ENCODE peak calls at places on chromosomes 5 and 9, in five cellular contexts. Q, T, P, X and J are unnamed samples.

GRCh38 chr5:136984772-136985455 is 514.2 kb downstream of the SPOCK1 start:
- DNase-seq in Q (no peak), T (no peak), P (peak), X (no peak), J (no peak)

GRCh38 chr5:110386782-110387181 is 339.7 kb downstream of the TMEM232 start:
- DNase-seq in Q (no peak), T (no peak), P (peak), X (no peak), J (no peak)

GRCh38 chr9:98908897-98909634 is 34.6 kb upstream of the COL15A1 start:
- DNase-seq in Q (no peak), T (no peak), P (no peak), X (no peak), J (no peak)

GRCh38 chr9:115642285-115642684 is 511.3 kb upstream of the PAPPA start:
- DNase-seq in Q (no peak), T (no peak), P (no peak), X (no peak), J (no peak)

GRCh38 chr5:95090774-95091173 is 194.1 kb downstream of the MCTP1 start:
- DNase-seq in Q (no peak), T (no peak), P (no peak), X (no peak), J (no peak)

GRCh38 chr5:36756848-36757247 is 119.7 kb upstream of the NIPBL start:
- DNase-seq in Q (no peak), T (no peak), P (no peak), X (no peak), J (no peak)

GRCh38 chr9:21761309-21761901 is 41.0 kb upstream of the MTAP start:
- DNase-seq in Q (no peak), T (no peak), P (no peak), X (no peak), J (no peak)

GRCh38 chr9:69009708-69010107 is 4.2 kb downstream of the PRKACG start:
- DNase-seq in Q (no peak), T (no peak), P (no peak), X (no peak), J (no peak)

GRCh38 chr5:107484261-107484660 is 186.5 kb downstream of the EFNA5 start:
- DNase-seq in Q (no peak), T (no peak), P (no peak), X (no peak), J (no peak)

GRCh38 chr5:148005788-148006520 is 57.8 kb upstream of the SPINK5 start:
- DNase-seq in Q (no peak), T (no peak), P (no peak), X (peak), J (no peak)

GRCh38 chr5:63125392-63125791 is 546.8 kb downstream of the LRRC70 start:
- DNase-seq in Q (no peak), T (no peak), P (no peak), X (no peak), J (no peak)

GRCh38 chr9:122180633-122181032 is 20.9 kb downstream of the MORN5 start:
- DNase-seq in Q (no peak), T (peak), P (no peak), X (peak), J (no peak)

GRCh38 chr9:133371261-133371711 is 4.6 kb downstream of the SURF4 start:
- DNase-seq in Q (no peak), T (no peak), P (no peak), X (no peak), J (no peak)

GRCh38 chr5:132260051-132260450 is 2.6 kb downstream of the PDLIM4 start:
- DNase-seq in Q (no peak), T (no peak), P (peak), X (peak), J (no peak)

GRCh38 chr5:133368009-133368408 is 244.3 kb downstream of the FSTL4 start:
- DNase-seq in Q (no peak), T (no peak), P (no peak), X (no peak), J (no peak)

GRCh38 chr9:134700636-134701350 is 59.2 kb downstream of the COL5A1 start:
- DNase-seq in Q (no peak), T (no peak), P (no peak), X (no peak), J (no peak)

GRCh38 chr9:35664531-35665470 is at the start of gene ARHGEF39:
- DNase-seq in Q (peak), T (peak), P (peak), X (peak), J (peak)

GRCh38 chr5:79229357-79230174 is 6.4 kb upstream of the JMY start:
- DNase-seq in Q (no peak), T (no peak), P (no peak), X (no peak), J (no peak)

GRCh38 chr9:12818431-12819000 is 43.7 kb downstream of the LURAP1L start:
- DNase-seq in Q (no peak), T (no peak), P (no peak), X (no peak), J (no peak)

GRCh38 chr5:128216285-128216684 is 132.7 kb downstream of the SLC12A2 start:
- DNase-seq in Q (no peak), T (no peak), P (no peak), X (no peak), J (no peak)

GRCh38 chr5:176596689-176597416 is 13.1 kb downstream of the GPRIN1 start:
- DNase-seq in Q (peak), T (no peak), P (no peak), X (no peak), J (no peak)

GRCh38 chr5:38692780-38693507 is 136.5 kb upstream of the LIFR start:
- DNase-seq in Q (no peak), T (no peak), P (no peak), X (no peak), J (no peak)

GRCh38 chr5:68450245-68450852 is 234.8 kb downstream of the PIK3R1 start:
- DNase-seq in Q (no peak), T (no peak), P (no peak), X (peak), J (no peak)

GRCh38 chr9:77939149-77939668 is 92.4 kb downstream of the GNAQ start:
- DNase-seq in Q (no peak), T (no peak), P (no peak), X (no peak), J (no peak)

GRCh38 chr9:20321683-20322082 is 300.6 kb downstream of the MLLT3 start:
- DNase-seq in Q (no peak), T (peak), P (no peak), X (peak), J (no peak)

GRCh38 chr9:115847245-115847644 is 306.3 kb upstream of the PAPPA start:
- DNase-seq in Q (no peak), T (no peak), P (no peak), X (peak), J (no peak)

GRCh38 chr5:174409070-174409469 is 315.3 kb upstream of the MSX2 start:
- DNase-seq in Q (no peak), T (no peak), P (no peak), X (no peak), J (no peak)

GRCh38 chr9:106886111-106887046 is 23.4 kb downstream of the ZNF462 start:
- DNase-seq in Q (no peak), T (no peak), P (no peak), X (no peak), J (no peak)

GRCh38 chr5:64789457-64789856 is 20.7 kb downstream of the CWC27 start:
- DNase-seq in Q (no peak), T (no peak), P (no peak), X (peak), J (no peak)

GRCh38 chr9:18861599-18862546 is 171.1 kb downstream of the SAXO1 start:
- DNase-seq in Q (no peak), T (no peak), P (no peak), X (no peak), J (no peak)

GRCh38 chr5:78741014-78741413 is 92.4 kb upstream of the LHFPL2 start:
- DNase-seq in Q (no peak), T (no peak), P (no peak), X (no peak), J (no peak)

GRCh38 chr9:113589407-113589806 is 125.9 kb downstream of the RGS3 start:
- DNase-seq in Q (no peak), T (no peak), P (no peak), X (no peak), J (no peak)

GRCh38 chr5:98933446-98934072 is 4.8 kb upstream of the CHD1 start:
- DNase-seq in Q (peak), T (no peak), P (no peak), X (no peak), J (no peak)